ENCODE peak calls at places on chromosomes 13 and 19, in six cellular contexts. R is heart left ventricle, U is fibroblast of mammary gland, J is psoas muscle, Z is GM12865, T is AG10803. H is an unnamed sample.
A peak's percentile ranks its signal among the peaks of the same experiment; 100 is the strongest.

GRCh38 chr19:22332924-22333323 is 46.7 kb downstream of the ZNF729 start:
- DNase-seq in Z (no peak), J (no peak), T (no peak), U (peak; percentile 38), R (no peak), H (peak; percentile 1)

GRCh38 chr19:49190781-49191180 is 33.2 kb downstream of the TRPM4 start:
- DNase-seq in T (no peak), Z (no peak), J (no peak), R (no peak), U (no peak), H (no peak)

GRCh38 chr13:109152311-109152820 is 523.0 kb downstream of the MYO16 start:
- DNase-seq in Z (no peak), U (no peak), T (no peak), R (no peak), J (no peak), H (no peak)

GRCh38 chr13:37074703-37075102 is 15.2 kb upstream of the SUPT20H start:
- DNase-seq in T (peak; percentile 59), R (no peak), Z (no peak), U (peak; percentile 55), J (no peak), H (no peak)

GRCh38 chr19:38792250-38793111 is 3.5 kb downstream of the LGALS7B start:
- DNase-seq in J (peak; percentile 78), U (peak; percentile 18), R (peak; percentile 60), T (no peak), Z (peak; percentile 55), H (peak; percentile 22)

GRCh38 chr13:114096811-114097503 is 35.5 kb downstream of the RASA3 start:
- DNase-seq in Z (no peak), R (no peak), U (no peak), J (peak; percentile 50), T (no peak), H (no peak)

GRCh38 chr19:45154064-45154827 is 6.5 kb downstream of the NKPD1 start:
- DNase-seq in U (peak; percentile 96), T (peak; percentile 50), R (no peak), Z (no peak), J (no peak), H (peak; percentile 79)

GRCh38 chr13:91632071-91632470 is 233.7 kb downstream of the GPC5 start:
- DNase-seq in R (no peak), U (peak; percentile 3), J (no peak), T (no peak), Z (no peak), H (no peak)

GRCh38 chr13:44703371-44703770 is 127.2 kb upstream of the TSC22D1 start:
- DNase-seq in J (no peak), U (peak; percentile 85), R (no peak), Z (no peak), T (peak; percentile 86), H (peak; percentile 89)

GRCh38 chr13:110450941-110451340 is 110.6 kb downstream of the RAB20 start:
- DNase-seq in Z (no peak), T (no peak), U (no peak), R (no peak), J (peak; percentile 30), H (no peak)

GRCh38 chr13:66036024-66036614 is 1194.0 kb downstream of the PCDH9 start:
- DNase-seq in U (no peak), Z (no peak), J (no peak), R (no peak), T (no peak), H (peak; percentile 9)

GRCh38 chr19:54462072-54462712 is 1.4 kb downstream of the LENG9 start:
- DNase-seq in R (peak; percentile 44), T (no peak), U (no peak), Z (no peak), J (peak; percentile 59), H (no peak)

GRCh38 chr19:9406798-9407352 is 28.5 kb downstream of the ZNF266 start:
- DNase-seq in Z (peak; percentile 52), U (peak; percentile 88), T (peak; percentile 84), J (peak; percentile 88), R (peak; percentile 93), H (peak; percentile 98)

GRCh38 chr19:10639836-10640235 is 14.3 kb upstream of the ILF3 start:
- DNase-seq in T (no peak), Z (peak; percentile 89), U (no peak), J (no peak), R (no peak), H (no peak)

GRCh38 chr13:98581971-98582702 is 5.2 kb upstream of the STK24 start:
- DNase-seq in Z (no peak), J (no peak), U (peak; percentile 72), T (peak; percentile 43), R (no peak), H (peak; percentile 87)

GRCh38 chr13:40562975-40563349 is 103.5 kb downstream of the FOXO1 start:
- DNase-seq in T (no peak), U (no peak), Z (peak; percentile 43), J (peak; percentile 63), R (no peak), H (no peak)

GRCh38 chr13:105272660-105273631 is 1262.5 kb downstream of the EFNB2 start:
- DNase-seq in T (no peak), U (no peak), Z (peak; percentile 4), J (no peak), R (no peak), H (no peak)

GRCh38 chr13:94362411-94362909 is 117.0 kb downstream of the DCT start:
- DNase-seq in T (peak; percentile 86), J (no peak), U (peak; percentile 95), Z (peak; percentile 79), R (peak; percentile 37), H (peak; percentile 95)

GRCh38 chr13:78680611-78681010 is 21.7 kb upstream of the OBI1 start:
- DNase-seq in U (no peak), T (no peak), R (no peak), Z (no peak), J (no peak), H (no peak)

GRCh38 chr13:48210178-48210577 is 22.8 kb upstream of the ITM2B start:
- DNase-seq in R (no peak), Z (peak; percentile 44), U (peak; percentile 90), J (no peak), T (peak; percentile 71), H (peak; percentile 62)

GRCh38 chr19:35901854-35902661 is at the start of gene HCST:
- DNase-seq in R (peak; percentile 39), J (no peak), Z (peak; percentile 70), U (peak; percentile 44), T (peak; percentile 93), H (peak; percentile 31)

GRCh38 chr13:109918179-109918651 is 131.8 kb upstream of the IRS2 start:
- DNase-seq in U (peak; percentile 41), R (no peak), J (peak; percentile 83), Z (no peak), T (peak; percentile 46), H (peak; percentile 27)

GRCh38 chr13:91185294-91185863 is 162.1 kb upstream of the MIR17HG start:
- DNase-seq in T (no peak), U (peak; percentile 10), Z (no peak), J (no peak), R (no peak), H (no peak)

GRCh38 chr19:41868120-41868988 is 8.3 kb downstream of the RPS19 start:
- DNase-seq in J (peak; percentile 19), Z (no peak), U (no peak), T (no peak), R (no peak), H (no peak)

GRCh38 chr19:13796301-13797057 is 1.2 kb downstream of the ZSWIM4 start:
- DNase-seq in J (peak; percentile 88), U (peak; percentile 97), Z (peak; percentile 65), T (peak; percentile 95), R (peak; percentile 79), H (peak; percentile 97)

GRCh38 chr19:8302357-8302691 is 5.8 kb downstream of the CD320 start:
- DNase-seq in J (peak; percentile 71), R (peak; percentile 86), Z (no peak), U (no peak), T (no peak), H (no peak)

DNA sequence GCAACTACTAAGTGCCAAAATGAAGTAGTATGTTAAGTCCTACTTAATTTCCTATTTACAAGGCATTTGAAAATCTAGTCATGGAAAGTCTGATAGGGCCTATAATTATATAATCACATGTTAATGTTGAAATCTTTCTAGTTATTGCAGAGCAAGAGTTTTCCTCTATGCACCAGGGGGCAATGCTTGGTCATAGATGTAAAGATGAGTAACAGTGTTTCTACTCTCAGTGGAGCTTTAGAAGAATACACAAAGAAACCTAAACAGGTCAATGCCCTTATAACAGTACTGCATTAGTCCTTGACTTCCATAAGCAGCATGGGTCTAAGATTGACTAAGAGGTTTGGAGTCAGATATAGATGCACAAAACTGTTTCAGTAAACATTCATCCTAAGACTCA is 218.7 kb downstream of the KCTD12 start:
- DNase-seq in U (peak; percentile 74), R (peak; percentile 26), Z (peak; percentile 26), T (peak; percentile 77), J (no peak), H (peak; percentile 50)
- TF ChIP-seq CTCF in U (peak; percentile 51), R (peak; percentile 38), Z (no peak), T (peak; percentile 78), J (peak; percentile 11), H (peak; percentile 41)

DNA sequence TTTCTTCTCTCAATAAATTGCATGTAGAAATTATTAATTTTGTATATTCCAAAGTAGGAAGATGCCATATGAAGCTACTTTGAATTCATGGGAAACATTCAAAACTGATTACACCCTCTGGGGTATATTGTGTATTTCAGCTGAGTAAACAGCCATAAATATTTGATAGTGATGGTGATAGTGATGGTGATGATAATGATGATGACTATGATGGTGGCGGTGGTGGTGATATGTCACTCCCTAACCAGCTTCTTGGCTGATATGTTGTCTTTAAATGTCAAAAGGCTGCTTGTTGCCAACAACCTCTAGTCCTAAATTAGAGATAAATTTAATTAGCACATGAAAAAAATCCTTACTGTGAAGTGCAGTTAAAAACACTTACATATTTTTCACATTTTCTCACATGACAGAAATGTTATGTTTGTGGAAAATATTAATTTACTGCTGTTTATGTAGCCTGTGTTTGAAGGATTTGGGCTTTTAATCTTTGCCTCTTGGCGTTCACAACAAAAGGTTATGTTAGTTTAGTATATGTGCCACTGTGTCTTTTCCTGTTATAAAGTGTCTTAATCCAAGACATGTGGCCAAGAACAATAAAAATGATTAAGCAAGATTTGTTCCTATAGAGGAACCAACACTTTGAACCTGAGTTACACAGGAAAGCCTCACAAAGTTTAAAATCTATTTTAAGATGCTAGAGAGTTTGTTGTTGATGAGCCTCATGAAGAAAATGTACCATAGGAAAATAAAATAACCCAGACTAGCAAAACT is 102.2 kb downstream of the LRCH1 start:
- DNase-seq in Z (no peak), T (no peak), R (no peak), J (no peak), U (peak; percentile 46), H (no peak)
- H3K4me3 ChIP-seq in Z (no peak overlapping the region), T (no peak overlapping the region), R (no peak overlapping the region), J (no peak overlapping the region), U (no peak overlapping the region), H (no peak overlapping the region)

GRCh38 chr19:18406749-18407148 is 9.3 kb upstream of the LRRC25 start:
- DNase-seq in U (no peak), J (no peak), T (no peak), R (no peak), Z (no peak), H (no peak)
- TF ChIP-seq CTCF in U (no peak), J (no peak), T (no peak), R (no peak), Z (no peak), H (no peak)

DNA sequence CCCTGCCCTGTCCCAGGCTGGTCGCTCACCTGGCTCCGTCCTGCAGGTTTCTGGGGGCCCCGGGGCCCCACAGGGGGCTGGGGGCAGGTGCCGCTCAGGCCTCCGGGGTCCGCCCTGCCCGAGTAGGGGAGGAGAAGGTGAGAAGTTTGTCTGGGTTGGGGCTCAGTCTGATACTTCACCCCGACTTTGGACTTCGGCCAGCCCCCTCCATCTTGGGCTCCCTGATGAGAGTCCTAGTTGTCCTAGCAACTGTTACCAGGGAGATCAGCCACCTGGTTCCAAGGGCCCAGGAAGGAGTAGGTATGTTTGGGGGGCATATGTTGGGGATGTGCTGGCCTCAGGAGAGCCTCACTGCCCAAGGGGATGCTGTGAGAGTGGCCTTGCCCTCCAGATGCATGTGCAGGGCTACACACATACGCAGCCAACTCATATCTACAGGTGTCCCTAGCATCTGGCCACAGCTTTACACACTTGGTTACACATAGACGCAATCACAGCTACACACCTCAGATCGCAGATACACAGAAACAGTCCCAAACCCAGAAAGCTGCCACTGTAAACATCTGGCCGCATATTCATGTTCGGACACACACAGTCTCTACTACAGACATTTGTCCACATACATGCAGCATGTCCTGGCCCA is 3.4 kb downstream of the NUMBL start:
- DNase-seq in R (no peak), J (no peak), T (no peak), Z (no peak), U (no peak), H (no peak)
- H3K4me3 ChIP-seq in R (no peak overlapping the region), J (no peak overlapping the region), T (no peak overlapping the region), Z (no peak overlapping the region), U (no peak overlapping the region), H (peak overlapping the region; percentile 79)

H was measured in foreskin fibroblast.